ENCODE peak calls at places on chromosomes 6 and 20, in four cellular contexts. S is adrenal gland, A is breast epithelium, U is GM12878. H is an unnamed sample.

GRCh38 chr6:41537359-41537758 is 8.8 kb upstream of the FOXP4 start:
- DNase-seq in S (no peak), A (no peak), U (no peak), H (no peak)

GRCh38 chr20:60395993-60396392 is 437.8 kb downstream of the CDH26 start:
- DNase-seq in S (peak), A (no peak), U (no peak), H (no peak)

GRCh38 chr6:110768057-110768456 is 47.2 kb downstream of the CDK19 start:
- DNase-seq in S (no peak), A (no peak), U (no peak), H (no peak)

GRCh38 chr6:56730663-56731529 is 88.2 kb upstream of the DST start:
- DNase-seq in S (peak), A (no peak), U (no peak), H (no peak)

GRCh38 chr6:113359155-113360140 is 497.7 kb upstream of the MARCKS start:
- DNase-seq in S (no peak), A (no peak), U (no peak), H (no peak)

GRCh38 chr6:168625602-168626001 is 184.6 kb downstream of the SMOC2 start:
- DNase-seq in S (no peak), A (no peak), U (no peak), H (no peak)

GRCh38 chr6:83862776-83863471 is 3.4 kb downstream of the CYB5R4 start:
- DNase-seq in S (no peak), A (no peak), U (no peak), H (no peak)

GRCh38 chr6:38169221-38169674 is 349.7 kb downstream of the ZFAND3 start:
- DNase-seq in S (no peak), A (no peak), U (no peak), H (no peak)

GRCh38 chr20:49484180-49485140 is 2.0 kb upstream of the KCNB1 start:
- DNase-seq in S (peak), A (peak), U (no peak), H (peak)

GRCh38 chr20:49483706-49484101 is 1.2 kb upstream of the KCNB1 start:
- DNase-seq in S (no peak), A (no peak), U (no peak), H (no peak)

GRCh38 chr20:49482173-49482572 is 295 bp downstream of the KCNB1 start:
- DNase-seq in S (no peak), A (no peak), U (no peak), H (no peak)

GRCh38 chr20:49482621-49483017 is at the start of gene KCNB1:
- DNase-seq in S (peak), A (peak), U (no peak), H (no peak)

GRCh38 chr20:49483018-49483705 is 694 bp upstream of the KCNB1 start:
- DNase-seq in S (no peak), A (no peak), U (no peak), H (no peak)
- H3K4me3 ChIP-seq in S (no peak), A (peak), U (no peak), H (no peak)

GRCh38 chr6:30886897-30887255 is 2.6 kb downstream of the DDR1 start:
- DNase-seq in S (no peak), A (no peak), U (no peak), H (no peak)

GRCh38 chr6:30887901-30888300 is 3.6 kb downstream of the DDR1 start:
- DNase-seq in S (no peak), A (no peak), U (no peak), H (no peak)

GRCh38 chr6:30885481-30885998 is 1.2 kb downstream of the DDR1 start:
- DNase-seq in S (no peak), A (peak), U (no peak), H (peak)

GRCh38 chr6:30884521-30885480 is 482 bp downstream of the DDR1 start:
- DNase-seq in S (peak), A (peak), U (no peak), H (peak)

DNA sequence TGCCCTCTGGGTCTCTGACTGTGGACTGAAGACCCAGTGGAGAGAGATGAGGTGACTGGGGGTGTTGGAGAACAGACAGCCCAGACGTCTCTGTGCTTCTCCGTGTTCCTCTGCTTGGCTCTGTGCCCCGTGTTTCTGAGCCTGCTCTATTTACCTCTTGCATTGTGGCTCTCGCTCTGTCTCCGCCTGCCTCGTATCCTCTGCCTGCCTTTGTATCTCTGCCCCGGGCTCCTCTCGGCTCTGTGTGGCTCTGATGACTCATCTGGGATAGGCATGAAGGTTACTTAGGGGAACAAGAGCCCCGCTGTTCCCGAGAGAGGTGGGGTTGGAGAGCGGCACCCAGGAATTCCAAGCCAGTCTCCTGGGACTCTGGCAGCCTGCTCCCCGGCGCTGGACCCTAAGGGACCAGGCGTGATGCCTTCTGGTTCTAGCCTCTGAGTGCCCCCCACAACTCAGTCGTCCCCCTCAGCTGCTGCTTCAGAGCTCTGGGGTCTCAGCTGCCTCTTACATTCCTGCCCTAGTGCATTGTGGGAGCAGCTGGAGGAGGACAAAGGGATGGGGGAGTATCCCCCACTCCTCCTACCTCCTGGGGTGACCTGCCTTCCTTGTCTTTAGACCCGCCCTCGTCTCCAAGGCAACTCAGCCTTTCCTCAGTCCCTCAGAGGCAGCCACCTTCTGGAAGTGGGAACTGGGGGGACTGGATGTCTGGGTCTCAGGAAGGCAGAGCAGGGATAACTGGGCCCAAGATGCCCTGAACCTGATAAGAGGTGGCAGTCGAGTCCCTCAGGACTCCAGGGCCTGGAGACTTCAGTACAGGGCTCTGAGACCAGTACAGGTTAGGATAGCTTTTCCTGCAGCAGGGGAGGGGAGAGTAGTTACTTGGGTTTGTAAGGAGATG is 1.9 kb downstream of the DDR1 start:
- DNase-seq in S (peak), A (peak), U (no peak), H (peak)
- TF ChIP-seq POLR2A in S (peak), A (no peak), U (no peak), H (no peak)

GRCh38 chr6:6629416-6629815 is 40.9 kb downstream of the LY86 start:
- DNase-seq in S (no peak), A (no peak), U (no peak), H (no peak)
- TF ChIP-seq CTCF in S (no peak), A (no peak), U (no peak), H (no peak)

DNA sequence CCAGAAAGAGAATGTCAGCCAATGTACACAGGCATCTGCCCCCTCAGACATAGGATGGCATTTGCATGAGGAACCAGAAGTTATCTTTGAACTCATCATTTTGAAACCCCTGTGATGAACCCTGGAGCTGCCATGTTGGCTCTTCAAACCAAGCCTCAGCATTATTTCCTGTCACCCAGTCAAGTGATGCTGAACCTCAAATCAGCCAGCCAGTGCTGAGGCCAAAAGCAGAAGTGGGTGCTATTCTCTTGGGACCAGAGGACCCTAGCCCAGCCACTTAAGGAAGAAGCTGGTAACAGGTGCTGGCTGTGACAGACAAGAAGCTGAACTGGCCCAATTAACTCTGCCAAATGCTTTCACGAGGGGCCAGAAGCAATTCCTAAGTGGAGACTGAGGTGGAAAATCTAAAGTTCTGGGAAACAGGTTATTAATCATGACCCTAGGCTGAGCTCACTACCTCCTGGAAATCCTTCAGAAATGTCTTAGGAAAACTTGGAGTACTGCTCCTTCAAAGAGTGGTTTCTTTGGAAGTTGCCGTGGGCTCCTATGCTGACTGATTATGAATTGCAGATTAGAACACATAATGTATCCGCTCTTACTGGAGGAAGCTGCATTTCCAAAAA is 4.0 kb downstream of the PKIG start:
- DNase-seq in S (no peak), A (no peak), U (peak), H (no peak)
- H3K4me3 ChIP-seq in S (no peak), A (no peak), U (peak), H (no peak)

DNA sequence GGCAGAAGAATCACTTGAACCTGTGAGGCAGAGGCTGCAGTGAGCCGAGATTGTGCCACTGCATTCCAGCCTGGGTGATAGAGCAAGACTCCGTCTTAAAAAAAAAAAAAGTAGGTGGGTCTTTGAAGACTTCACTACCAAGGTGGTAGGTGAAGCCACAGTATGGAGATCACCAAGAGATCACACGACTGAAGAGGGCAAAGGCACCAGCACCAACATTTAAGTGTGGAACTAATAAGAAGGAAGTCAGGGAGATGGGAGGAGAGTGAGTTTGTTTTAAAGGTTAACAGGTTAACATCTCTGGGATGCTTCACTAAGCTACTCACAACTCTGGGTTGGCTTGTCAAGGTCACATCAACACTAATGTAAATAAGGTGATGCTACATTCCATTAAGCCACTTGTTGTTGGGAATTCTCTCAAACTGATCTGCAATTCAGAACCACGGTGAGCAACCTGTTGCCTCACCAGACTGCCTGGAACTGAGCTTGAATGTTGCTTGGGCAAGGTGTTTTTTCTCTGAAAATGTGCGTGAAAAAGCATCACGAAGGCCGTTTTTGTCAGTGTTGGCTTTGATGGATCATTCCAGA is 48.7 kb downstream of the KCTD20 start:
- DNase-seq in S (no peak), A (no peak), U (no peak), H (no peak)
- TF ChIP-seq POLR2A in S (no peak), A (no peak), U (no peak), H (no peak)

DNA sequence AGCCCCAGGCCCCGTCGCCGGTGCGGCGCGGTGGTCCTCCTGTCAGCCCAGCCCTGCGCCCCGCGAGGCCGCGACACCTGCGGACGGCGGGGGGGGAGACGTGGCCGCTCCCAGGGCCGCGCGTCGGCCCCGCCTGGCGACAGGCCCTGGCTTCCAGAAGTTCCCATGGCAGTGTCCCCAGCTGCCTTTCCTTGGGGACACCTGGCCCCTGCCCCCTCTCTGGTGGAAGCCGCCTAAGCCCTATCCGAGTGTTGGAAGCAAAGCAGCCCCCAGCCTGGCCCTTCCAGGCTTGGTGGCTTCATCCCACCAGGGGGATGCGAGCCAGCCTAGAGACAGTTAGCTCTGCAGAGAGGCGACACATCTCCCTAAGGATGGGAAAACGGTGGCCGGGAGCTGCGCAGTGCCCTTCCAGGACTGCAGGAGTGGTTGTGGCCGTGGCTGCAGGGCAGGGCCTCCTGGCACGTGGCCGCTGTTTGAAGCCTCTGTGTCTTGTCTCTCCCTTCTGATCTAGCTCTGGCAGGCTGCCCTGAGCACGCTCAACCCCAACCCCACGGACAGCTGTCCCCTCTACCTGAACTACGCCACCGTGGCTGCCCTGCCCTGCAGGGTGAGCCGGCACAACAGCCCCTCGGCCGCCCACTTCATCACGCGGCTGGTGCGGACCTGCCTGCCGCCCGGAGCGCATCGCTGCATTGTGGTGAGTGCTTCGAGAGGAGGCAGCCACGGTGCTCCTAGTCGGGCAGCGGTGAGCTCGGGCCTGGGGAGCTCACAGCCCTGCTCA is 816 bp downstream of the NPEPL1 start:
- DNase-seq in S (peak), A (no peak), U (no peak), H (peak)
- TF ChIP-seq CTCF in S (no peak), A (no peak), U (no peak), H (no peak)

GRCh38 chr6:25699649-25700048 is 47.6 kb downstream of the SCGN start:
- DNase-seq in S (no peak), A (no peak), U (no peak), H (no peak)

GRCh38 chr6:25698631-25699030 is 46.6 kb downstream of the SCGN start:
- DNase-seq in S (no peak), A (no peak), U (no peak), H (no peak)

GRCh38 chr6:25701807-25702206 is 49.8 kb downstream of the SCGN start:
- DNase-seq in S (no peak), A (no peak), U (no peak), H (no peak)

GRCh38 chr6:25703005-25703404 is 51.0 kb downstream of the SCGN start:
- DNase-seq in S (no peak), A (no peak), U (no peak), H (no peak)

DNA sequence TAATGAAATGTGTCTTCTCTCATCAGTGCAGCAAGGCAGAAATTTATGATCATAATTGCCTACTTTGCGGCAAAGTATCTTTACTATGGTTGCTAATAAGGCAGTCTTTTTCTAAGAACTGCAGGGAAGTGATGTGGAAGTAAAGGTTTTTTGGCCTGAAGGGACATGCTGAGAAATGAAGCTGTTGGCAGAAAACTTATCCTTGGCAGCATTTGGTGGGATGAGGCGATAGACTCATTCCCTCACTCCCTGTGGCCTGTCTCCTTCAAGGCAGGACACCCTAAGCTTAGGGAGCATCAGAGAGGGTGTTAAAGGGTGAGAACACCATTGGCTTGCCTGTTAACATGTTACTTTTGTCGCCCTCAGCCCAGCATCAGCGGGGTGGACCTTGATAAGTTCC is 48.8 kb downstream of the SCGN start:
- DNase-seq in S (no peak), A (no peak), U (no peak), H (no peak)
- H3K4me3 ChIP-seq in S (no peak), A (no peak), U (no peak), H (no peak)

GRCh38 chr6:96837138-96837971 is at the start of gene GPR63:
- DNase-seq in S (peak), A (peak), U (peak), H (peak)
- TF ChIP-seq POLR2A in S (peak), A (no peak), U (peak), H (no peak)

GRCh38 chr6:35415065-35415880 is 36.9 kb upstream of the FANCE start:
- DNase-seq in S (peak), A (peak), U (no peak), H (peak)
- TF ChIP-seq CTCF in S (peak), A (no peak), U (no peak), H (peak)

H was measured in lower leg skin.